ENCODE peak calls at places on chromosomes 6 and 20, in nine cellular contexts. P, H, A, K, M, U, Z, E and D are unnamed samples.

GRCh38 chr6:1496836-1497592 is 107.6 kb downstream of the FOXF2 start:
- DNase-seq in P (no peak), H (no peak), A (no peak), K (no peak), M (no peak), U (no peak), Z (no peak), E (no peak), D (no peak)

GRCh38 chr6:188821-189655 is 103.2 kb upstream of the DUSP22 start:
- DNase-seq in P (peak), H (peak), A (peak), K (peak), M (peak), U (peak), Z (peak), E (peak), D (no peak)

GRCh38 chr20:40323411-40323810 is 365.6 kb downstream of the MAFB start:
- DNase-seq in P (no peak), H (no peak), A (no peak), K (no peak), M (no peak), U (no peak), Z (no peak), E (no peak), D (no peak)

GRCh38 chr6:163405412-163406309 is 8.9 kb upstream of the QKI start:
- DNase-seq in P (no peak), H (peak), A (peak), K (peak), M (no peak), U (peak), Z (no peak), E (peak), D (no peak)

GRCh38 chr6:143510991-143511891 is at the start of gene FUCA2:
- DNase-seq in P (peak), H (peak), A (peak), K (peak), M (peak), U (peak), Z (peak), E (peak), D (peak)

GRCh38 chr6:149961728-149962425 is 1.9 kb upstream of the ULBP1 start:
- DNase-seq in P (no peak), H (no peak), A (no peak), K (no peak), M (no peak), U (no peak), Z (no peak), E (no peak), D (peak)

GRCh38 chr6:169269180-169270076 is 15.8 kb upstream of the THBS2 start:
- DNase-seq in P (no peak), H (peak), A (peak), K (peak), M (peak), U (peak), Z (no peak), E (peak), D (no peak)

GRCh38 chr6:45454008-45454911 is 76.5 kb upstream of the SUPT3H start:
- DNase-seq in P (no peak), H (peak), A (no peak), K (no peak), M (peak), U (no peak), Z (no peak), E (no peak), D (no peak)

GRCh38 chr20:18987781-18988360 is 174.3 kb downstream of the SCP2D1 start:
- DNase-seq in P (no peak), H (no peak), A (no peak), K (no peak), M (no peak), U (no peak), Z (no peak), E (no peak), D (no peak)

GRCh38 chr6:66396549-66396948 is 689.5 kb upstream of the EYS start:
- DNase-seq in P (no peak), H (no peak), A (no peak), K (no peak), M (no peak), U (no peak), Z (no peak), E (no peak), D (no peak)

GRCh38 chr20:6919792-6920468 is 152.4 kb downstream of the BMP2 start:
- DNase-seq in P (no peak), H (no peak), A (no peak), K (no peak), M (no peak), U (no peak), Z (no peak), E (no peak), D (no peak)

GRCh38 chr6:158911746-158912158 is 88.2 kb downstream of the RSPH3 start:
- DNase-seq in P (peak), H (no peak), A (peak), K (no peak), M (no peak), U (no peak), Z (no peak), E (no peak), D (no peak)

GRCh38 chr20:15288076-15288475 is 950.7 kb upstream of the FLRT3 start:
- DNase-seq in P (no peak), H (no peak), A (no peak), K (no peak), M (no peak), U (no peak), Z (no peak), E (no peak), D (no peak)

GRCh38 chr6:69164564-69165252 is 529.6 kb downstream of the ADGRB3 start:
- DNase-seq in P (no peak), H (no peak), A (no peak), K (no peak), M (no peak), U (no peak), Z (no peak), E (no peak), D (no peak)

GRCh38 chr6:159969921-159970320 is 1.0 kb downstream of the IGF2R start:
- DNase-seq in P (peak), H (peak), A (peak), K (peak), M (peak), U (peak), Z (peak), E (peak), D (no peak)

GRCh38 chr20:32606790-32607189 is 21.7 kb upstream of the NOL4L start:
- DNase-seq in P (no peak), H (no peak), A (no peak), K (no peak), M (no peak), U (no peak), Z (no peak), E (no peak), D (no peak)

GRCh38 chr6:166307981-166308768 is at the start of gene PRR18:
- DNase-seq in P (no peak), H (no peak), A (no peak), K (no peak), M (no peak), U (no peak), Z (no peak), E (no peak), D (no peak)

GRCh38 chr6:111712398-111712797 is 106.7 kb upstream of the TRAF3IP2 start:
- DNase-seq in P (no peak), H (peak), A (no peak), K (no peak), M (peak), U (no peak), Z (no peak), E (peak), D (no peak)

GRCh38 chr6:43052842-43053544 is 658 bp downstream of the CUL7 start:
- DNase-seq in P (no peak), H (peak), A (no peak), K (no peak), M (peak), U (peak), Z (no peak), E (peak), D (no peak)

GRCh38 chr20:14518648-14519047 is 181.2 kb upstream of the FLRT3 start:
- DNase-seq in P (no peak), H (no peak), A (no peak), K (no peak), M (no peak), U (no peak), Z (no peak), E (no peak), D (no peak)

GRCh38 chr20:22466447-22467171 is 117.8 kb downstream of the FOXA2 start:
- DNase-seq in P (no peak), H (no peak), A (no peak), K (no peak), M (no peak), U (no peak), Z (no peak), E (no peak), D (no peak)

GRCh38 chr6:347232-347631 is 44.3 kb upstream of the IRF4 start:
- DNase-seq in P (no peak), H (no peak), A (peak), K (no peak), M (no peak), U (peak), Z (no peak), E (no peak), D (no peak)

GRCh38 chr6:159149641-159150040 is 19.6 kb upstream of the FNDC1 start:
- DNase-seq in P (no peak), H (no peak), A (no peak), K (no peak), M (no peak), U (no peak), Z (no peak), E (no peak), D (no peak)

GRCh38 chr6:111683749-111684267 is 78.1 kb upstream of the TRAF3IP2 start:
- DNase-seq in P (no peak), H (peak), A (peak), K (peak), M (peak), U (no peak), Z (no peak), E (peak), D (no peak)

GRCh38 chr6:160788806-160789205 is 86.8 kb downstream of the PLG start:
- DNase-seq in P (no peak), H (no peak), A (no peak), K (no peak), M (no peak), U (no peak), Z (no peak), E (no peak), D (no peak)

GRCh38 chr20:7866279-7866678 is 74.0 kb downstream of the HAO1 start:
- DNase-seq in P (no peak), H (no peak), A (no peak), K (no peak), M (no peak), U (no peak), Z (no peak), E (peak), D (no peak)

DNA sequence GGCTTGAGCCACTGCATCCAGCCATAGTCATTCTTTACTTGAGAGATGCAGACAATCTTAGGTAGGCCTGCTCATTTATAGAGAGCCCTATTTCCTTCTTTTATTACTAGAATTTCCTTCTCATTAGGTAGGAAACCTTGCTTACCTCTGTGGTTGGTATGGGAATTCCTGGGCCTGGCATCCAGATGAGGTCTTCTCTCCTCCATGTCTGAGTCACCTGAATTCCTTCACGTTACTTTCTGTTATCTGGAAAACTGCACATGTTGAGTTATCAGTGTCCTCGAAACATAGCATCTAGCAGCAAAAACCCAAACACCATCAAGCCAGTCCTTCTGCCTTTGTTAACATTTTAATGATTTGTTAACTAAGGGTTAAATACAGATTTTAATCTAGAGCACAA is 2.2 kb downstream of the ZNFX1 start:
- DNase-seq in P (no peak), H (peak), A (no peak), K (no peak), M (no peak), U (no peak), Z (no peak), E (no peak), D (no peak)
- H3K27ac ChIP-seq in P (peak), H (peak), A (peak), K (peak), M (no peak), U (peak), Z (no peak), E (no peak), D (peak)

GRCh38 chr20:47330071-47330470 is 26.4 kb downstream of the ZMYND8 start:
- DNase-seq in P (no peak), H (no peak), A (no peak), K (no peak), M (no peak), U (no peak), Z (no peak), E (no peak), D (no peak)
- H3K27ac ChIP-seq in P (no peak), H (no peak), A (no peak), K (peak), M (no peak), U (peak), Z (no peak), E (peak), D (no peak)

DNA sequence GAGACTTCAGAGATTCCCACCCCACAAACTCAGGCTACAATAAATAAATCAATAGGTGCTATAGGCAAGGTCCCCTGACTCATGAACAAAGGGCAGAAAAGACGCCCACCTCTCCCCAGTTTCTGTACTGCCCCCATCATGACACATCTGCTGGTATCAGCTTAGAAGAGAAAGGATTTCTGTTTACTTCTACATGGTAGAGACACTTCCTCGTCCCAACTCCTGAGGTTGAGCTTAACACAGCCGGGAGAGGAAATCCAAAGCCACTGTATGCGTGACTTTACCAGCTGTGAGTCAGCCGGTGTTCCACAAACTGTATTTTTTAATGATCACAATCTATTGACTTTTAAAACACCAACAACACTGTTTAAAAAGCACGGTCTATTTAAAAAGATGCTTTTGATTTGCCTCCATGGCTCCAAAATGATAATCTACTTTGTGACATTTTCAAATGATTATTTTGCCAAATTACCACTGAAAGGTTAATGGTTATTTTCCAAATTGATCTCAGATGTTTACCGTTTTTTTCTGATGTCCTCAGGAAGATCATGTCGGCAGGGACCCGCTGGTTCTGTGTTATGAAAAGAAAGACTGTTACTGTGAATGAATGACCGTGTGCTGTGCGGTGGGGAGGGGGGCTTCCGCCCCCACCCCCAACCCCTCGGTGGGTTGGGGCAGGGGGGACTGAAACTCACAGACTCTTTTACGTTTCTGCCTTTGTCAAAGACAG is 72.5 kb downstream of the ATP9A start:
- DNase-seq in P (no peak), H (peak), A (no peak), K (no peak), M (peak), U (no peak), Z (peak), E (peak), D (no peak)
- H3K27ac ChIP-seq in P (no peak), H (peak), A (no peak), K (peak), M (peak), U (peak), Z (peak), E (no peak), D (no peak)

GRCh38 chr20:57323034-57323433 is 6.6 kb upstream of the SPO11 start:
- DNase-seq in P (no peak), H (peak), A (no peak), K (no peak), M (no peak), U (peak), Z (no peak), E (peak), D (no peak)

GRCh38 chr20:57327820-57328219 is 1.8 kb upstream of the SPO11 start:
- DNase-seq in P (no peak), H (no peak), A (no peak), K (no peak), M (no peak), U (no peak), Z (no peak), E (no peak), D (no peak)

GRCh38 chr20:57325632-57326356 is 3.8 kb upstream of the SPO11 start:
- DNase-seq in P (no peak), H (no peak), A (no peak), K (no peak), M (no peak), U (no peak), Z (no peak), E (no peak), D (no peak)

GRCh38 chr20:57329608-57330221 is at the start of gene SPO11:
- DNase-seq in P (no peak), H (no peak), A (no peak), K (no peak), M (no peak), U (no peak), Z (no peak), E (no peak), D (no peak)

GRCh38 chr20:57326667-57327455 is 2.7 kb upstream of the SPO11 start:
- DNase-seq in P (no peak), H (no peak), A (peak), K (no peak), M (no peak), U (peak), Z (no peak), E (no peak), D (no peak)
- H3K27ac ChIP-seq in P (no peak), H (no peak), A (no peak), K (no peak), M (no peak), U (no peak), Z (no peak), E (no peak), D (no peak)

GRCh38 chr20:300345-300744 is 3.0 kb downstream of the ZCCHC3 start:
- DNase-seq in P (no peak), H (no peak), A (no peak), K (no peak), M (no peak), U (no peak), Z (no peak), E (peak), D (no peak)
- H3K27ac ChIP-seq in P (no peak), H (no peak), A (no peak), K (peak), M (peak), U (peak), Z (no peak), E (peak), D (peak)

GRCh38 chr6:32952817-32953739 is at the start of gene HLA-DMA:
- DNase-seq in P (peak), H (peak), A (peak), K (peak), M (peak), U (peak), Z (peak), E (peak), D (peak)
- H3K27ac ChIP-seq in P (peak), H (no peak), A (peak), K (peak), M (peak), U (peak), Z (no peak), E (no peak), D (peak)

GRCh38 chr6:85644374-85644762 is 1.7 kb upstream of the SYNCRIP start:
- DNase-seq in P (no peak), H (no peak), A (no peak), K (no peak), M (peak), U (no peak), Z (no peak), E (no peak), D (no peak)
- H3K27ac ChIP-seq in P (peak), H (peak), A (peak), K (peak), M (peak), U (peak), Z (peak), E (peak), D (peak)

GRCh38 chr6:53727748-53728147 is 62.2 kb upstream of the KLHL31 start:
- DNase-seq in P (no peak), H (peak), A (no peak), K (no peak), M (peak), U (no peak), Z (peak), E (no peak), D (no peak)
- H3K27ac ChIP-seq in P (no peak), H (no peak), A (no peak), K (no peak), M (no peak), U (no peak), Z (peak), E (no peak), D (no peak)

GRCh38 chr20:9531581-9531980 is 17.2 kb downstream of the LAMP5 start:
- DNase-seq in P (no peak), H (no peak), A (no peak), K (no peak), M (no peak), U (no peak), Z (no peak), E (no peak), D (no peak)

GRCh38 chr20:9535457-9535856 is 21.1 kb downstream of the LAMP5 start:
- DNase-seq in P (no peak), H (no peak), A (no peak), K (no peak), M (no peak), U (no peak), Z (no peak), E (no peak), D (no peak)

GRCh38 chr20:9534025-9534424 is 19.6 kb downstream of the LAMP5 start:
- DNase-seq in P (no peak), H (no peak), A (no peak), K (no peak), M (no peak), U (no peak), Z (no peak), E (no peak), D (no peak)

GRCh38 chr20:9532069-9532809 is 17.8 kb downstream of the LAMP5 start:
- DNase-seq in P (no peak), H (no peak), A (no peak), K (no peak), M (no peak), U (no peak), Z (no peak), E (no peak), D (no peak)
- H3K27ac ChIP-seq in P (no peak), H (no peak), A (no peak), K (no peak), M (no peak), U (no peak), Z (no peak), E (no peak), D (no peak)